ENCODE peak calls at places on chromosome 7, in seven cellular contexts. V is GM10248; D is DND-41; S is body of pancreas; R is activated naive CD4-positive, alpha-beta T cell; F is NCI-H446; Q is osteocyte. Z is an unnamed sample.

GRCh38 chr7:127922661-127923060 is 108.6 kb downstream of the LRRC4 start:
- DNase-seq in V (no peak), D (no peak), S (no peak), R (no peak), F (no peak), Q (no peak), Z (no peak)

GRCh38 chr7:30692438-30692837 is 10.2 kb upstream of the CRHR2 start:
- DNase-seq in V (no peak), D (no peak), S (no peak), R (no peak), F (no peak), Q (no peak), Z (no peak)

GRCh38 chr7:124992881-124993562 is 63.4 kb upstream of the POT1 start:
- DNase-seq in V (no peak), D (no peak), S (no peak), R (no peak), F (no peak), Q (no peak), Z (no peak)

GRCh38 chr7:154503962-154504550 is 451.9 kb downstream of the DPP6 start:
- DNase-seq in V (no peak), D (no peak), S (no peak), R (no peak), F (no peak), Q (no peak), Z (peak; percentile 19)

GRCh38 chr7:128259131-128260056 is 18.3 kb downstream of the LEP start:
- DNase-seq in V (no peak), D (no peak), S (no peak), R (no peak), F (no peak), Q (no peak), Z (no peak)

GRCh38 chr7:64882341-64883112 is 20.5 kb upstream of the ZNF273 start:
- DNase-seq in V (no peak), D (no peak), S (peak; percentile 68), R (peak; percentile 4), F (no peak), Q (peak; percentile 83), Z (no peak)

GRCh38 chr7:80150621-80151273 is 16.1 kb downstream of the GNAI1 start:
- DNase-seq in V (no peak), D (no peak), S (no peak), R (no peak), F (no peak), Q (no peak), Z (no peak)

GRCh38 chr7:106031271-106032029 is 68.4 kb downstream of the CDHR3 start:
- DNase-seq in V (no peak), D (no peak), S (no peak), R (no peak), F (peak; percentile 92), Q (no peak), Z (no peak)

GRCh38 chr7:158324397-158325360 is 262.9 kb downstream of the PTPRN2 start:
- DNase-seq in V (no peak), D (no peak), S (no peak), R (no peak), F (no peak), Q (peak; percentile 77), Z (no peak)

GRCh38 chr7:22723171-22723601 is 3.8 kb upstream of the IL6 start:
- DNase-seq in V (no peak), D (no peak), S (peak; percentile 34), R (no peak), F (no peak), Q (peak; percentile 78), Z (no peak)

GRCh38 chr7:131110294-131111080 is 217.2 kb upstream of the MKLN1 start:
- DNase-seq in V (no peak), D (no peak), S (no peak), R (no peak), F (no peak), Q (no peak), Z (no peak)

GRCh38 chr7:129245533-129245932 is 20.7 kb downstream of the AHCYL2 start:
- DNase-seq in V (no peak), D (no peak), S (no peak), R (no peak), F (no peak), Q (no peak), Z (no peak)

Z was measured in NCI-H1930.